ENCODE peak calls at places on chromosomes 16 and 17, in eight cellular contexts. H is naive thymus-derived CD4-positive, alpha-beta T cell; Q is colonic mucosa; A is body of pancreas; L is fibroblast of lung; I is SK-N-SH; X is adrenal gland; W is PC-3. J is an unnamed sample. For H3K4me1 and H3K36me3, the result is how much of the 10 kb centered on the place peaks cover.

GRCh38 chr17:12683299-12683698 is 17.6 kb downstream of the MYOCD start:
- DNase-seq in H (no peak), Q (no peak), A (no peak), L (no peak), I (no peak), X (no peak), W (no peak), J (peak)

GRCh38 chr16:51607202-51607756 is 456.2 kb upstream of the SALL1 start:
- DNase-seq in H (no peak), Q (no peak), A (no peak), L (peak), I (no peak), X (no peak), W (no peak), J (no peak)

GRCh38 chr17:54785643-54786258 is 114.9 kb upstream of the TOM1L1 start:
- DNase-seq in H (no peak), Q (no peak), A (no peak), L (no peak), I (peak), X (no peak), W (no peak), J (no peak)

GRCh38 chr17:31594416-31594815 is 202.9 kb downstream of the RAB11FIP4 start:
- DNase-seq in H (no peak), Q (no peak), A (no peak), L (no peak), I (no peak), X (no peak), W (no peak), J (no peak)

GRCh38 chr17:50198026-50198669 is 3.3 kb downstream of the COL1A1 start:
- DNase-seq in H (peak), Q (peak), A (peak), L (peak), I (peak), X (peak), W (peak), J (no peak)

GRCh38 chr17:45574376-45574775 is 83.9 kb upstream of the PLEKHM1 start:
- DNase-seq in H (no peak), Q (no peak), A (no peak), L (peak), I (no peak), X (no peak), W (no peak), J (no peak)

GRCh38 chr17:10435096-10435495 is 13.3 kb upstream of the MYH8 start:
- DNase-seq in H (no peak), Q (no peak), A (no peak), L (no peak), I (no peak), X (no peak), W (no peak), J (no peak)

GRCh38 chr17:66717680-66718079 is 117.2 kb upstream of the CACNG5 start:
- DNase-seq in H (no peak), Q (peak), A (peak), L (peak), I (no peak), X (no peak), W (peak), J (no peak)

GRCh38 chr16:66444049-66444481 is 17.0 kb downstream of the BEAN1 start:
- DNase-seq in H (no peak), Q (no peak), A (no peak), L (no peak), I (no peak), X (no peak), W (no peak), J (no peak)

GRCh38 chr17:9251273-9251672 is 230.0 kb downstream of the NTN1 start:
- DNase-seq in H (no peak), Q (no peak), A (no peak), L (no peak), I (no peak), X (no peak), W (no peak), J (no peak)

GRCh38 chr17:54920819-54921218 is 20.2 kb downstream of the TOM1L1 start:
- DNase-seq in H (no peak), Q (no peak), A (no peak), L (no peak), I (no peak), X (no peak), W (no peak), J (no peak)

GRCh38 chr17:43917016-43917347 is 9.6 kb upstream of the MPP2 start:
- DNase-seq in H (no peak), Q (no peak), A (no peak), L (no peak), I (no peak), X (no peak), W (no peak), J (no peak)

GRCh38 chr16:63978240-63978639 is 1143.6 kb downstream of the CDH11 start:
- DNase-seq in H (no peak), Q (no peak), A (no peak), L (no peak), I (no peak), X (no peak), W (no peak), J (no peak)

GRCh38 chr16:3097266-3097665 is 1.8 kb downstream of the ZSCAN10 start:
- DNase-seq in H (no peak), Q (no peak), A (no peak), L (no peak), I (no peak), X (no peak), W (no peak), J (no peak)

GRCh38 chr17:56822725-56823124 is 11.0 kb downstream of the C17orf67 start:
- DNase-seq in H (no peak), Q (no peak), A (no peak), L (no peak), I (no peak), X (peak), W (no peak), J (no peak)

GRCh38 chr17:75343007-75343406 is 53.8 kb upstream of the SLC25A19 start:
- DNase-seq in H (no peak), Q (no peak), A (no peak), L (no peak), I (no peak), X (no peak), W (no peak), J (no peak)

GRCh38 chr17:41989702-41990419 is 23.3 kb downstream of the CNP start:
- DNase-seq in H (no peak), Q (peak), A (no peak), L (no peak), I (no peak), X (no peak), W (peak), J (no peak)

DNA sequence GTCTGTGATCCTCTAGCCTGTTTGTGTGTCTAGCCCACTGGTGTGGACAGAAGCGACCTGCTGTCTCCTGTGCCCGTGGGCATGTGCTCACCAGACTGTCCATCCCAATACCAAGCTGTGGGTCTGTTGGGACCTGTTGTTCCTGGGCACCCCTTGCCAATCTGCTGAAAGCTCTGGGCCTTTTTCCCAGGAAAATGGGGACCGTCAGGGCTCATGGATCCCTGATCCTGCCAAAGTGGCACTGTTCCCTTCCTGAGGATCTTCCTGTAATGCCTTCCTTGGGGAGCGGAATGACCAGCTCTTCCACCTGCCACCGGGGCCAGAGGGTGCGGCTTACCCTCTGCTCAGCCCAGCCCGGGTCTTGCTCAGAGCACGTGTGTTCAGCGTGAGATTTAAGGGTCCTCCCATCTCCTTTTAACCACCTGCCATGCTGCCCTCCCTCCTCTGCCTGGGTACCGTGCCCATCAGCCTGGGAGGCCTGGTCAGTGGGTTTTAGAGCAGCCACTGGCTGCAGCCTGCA is 59.3 kb downstream of the BAIAP2 start:
- DNase-seq in H (no peak), Q (no peak), A (no peak), L (no peak), I (no peak), X (no peak), W (no peak), J (no peak)
- H3K4me1 ChIP-seq in H (under half), Q (under half), A (under half), L (under half), I (under half), X (under half), W (half or more), J (under half)

GRCh38 chr16:23578096-23578830 is 17.9 kb downstream of the NDUFAB1 start:
- DNase-seq in H (no peak), Q (no peak), A (no peak), L (no peak), I (no peak), X (no peak), W (no peak), J (no peak)

GRCh38 chr16:23572394-23572793 is 14.9 kb downstream of the UBFD1 start:
- DNase-seq in H (no peak), Q (no peak), A (no peak), L (no peak), I (no peak), X (no peak), W (no peak), J (no peak)

GRCh38 chr16:23573822-23574221 is 16.3 kb downstream of the UBFD1 start:
- DNase-seq in H (no peak), Q (no peak), A (no peak), L (no peak), I (no peak), X (no peak), W (no peak), J (no peak)

GRCh38 chr16:23577493-23577892 is 18.6 kb downstream of the NDUFAB1 start:
- DNase-seq in H (no peak), Q (no peak), A (no peak), L (no peak), I (no peak), X (no peak), W (no peak), J (no peak)

DNA sequence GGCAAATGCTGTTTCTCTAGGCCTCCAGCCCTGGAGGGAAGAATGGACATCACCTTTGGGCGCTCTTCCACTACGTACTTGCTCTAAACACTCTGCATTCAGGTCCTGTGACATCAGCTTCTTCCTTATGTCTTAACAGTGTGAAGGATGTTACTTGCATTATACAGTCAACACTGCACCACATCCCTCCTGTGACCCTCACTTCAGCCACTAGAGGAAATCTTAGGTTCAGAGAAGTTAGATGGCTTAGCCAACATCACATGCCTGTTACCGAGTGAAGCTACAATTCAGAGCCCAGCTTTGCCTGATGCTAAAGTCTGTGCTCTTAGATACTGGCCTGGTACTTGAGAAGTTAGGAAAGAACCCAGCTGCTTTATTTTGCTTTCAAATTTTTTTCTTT is 18.3 kb downstream of the UBFD1 start:
- DNase-seq in H (no peak), Q (no peak), A (no peak), L (no peak), I (no peak), X (no peak), W (no peak), J (no peak)
- H3K36me3 ChIP-seq in H (under half), Q (under half), A (under half), L (under half), I (under half), X (under half), W (under half), J (half or more)

DNA sequence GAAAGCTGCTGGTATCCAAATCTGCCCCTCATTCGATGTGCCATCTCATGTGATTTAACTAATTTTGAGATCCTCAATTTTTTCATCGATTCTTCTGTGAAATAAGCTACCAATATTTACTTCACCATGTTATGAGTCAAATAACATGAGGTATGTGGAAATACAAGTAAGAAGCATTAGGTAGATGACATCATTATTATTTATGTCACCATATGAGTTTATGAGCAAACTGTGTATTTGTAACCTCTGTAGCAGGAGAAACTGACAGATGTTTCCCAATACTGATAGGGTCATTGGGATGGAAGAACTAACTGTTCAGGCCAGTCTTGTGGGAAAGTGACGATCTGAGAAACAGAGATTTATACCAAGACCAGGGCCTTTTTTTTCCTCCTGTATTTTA is 229.4 kb upstream of the GOT2 start:
- DNase-seq in H (no peak), Q (no peak), A (no peak), L (no peak), I (no peak), X (no peak), W (no peak), J (no peak)
- H3K4me1 ChIP-seq in H (under half), Q (under half), A (under half), L (under half), I (under half), X (under half), W (under half), J (under half)

GRCh38 chr16:50334106-50334975 is 34.4 kb downstream of the BRD7 start:
- DNase-seq in H (no peak), Q (no peak), A (no peak), L (no peak), I (no peak), X (no peak), W (no peak), J (no peak)

GRCh38 chr16:50335198-50335958 is 33.4 kb downstream of the BRD7 start:
- DNase-seq in H (peak), Q (no peak), A (no peak), L (no peak), I (no peak), X (no peak), W (no peak), J (no peak)

GRCh38 chr16:50338371-50339231 is 30.2 kb downstream of the BRD7 start:
- DNase-seq in H (peak), Q (no peak), A (no peak), L (peak), I (no peak), X (no peak), W (no peak), J (no peak)

GRCh38 chr16:50340578-50340977 is 28.2 kb downstream of the BRD7 start:
- DNase-seq in H (no peak), Q (no peak), A (no peak), L (peak), I (no peak), X (no peak), W (no peak), J (no peak)

DNA sequence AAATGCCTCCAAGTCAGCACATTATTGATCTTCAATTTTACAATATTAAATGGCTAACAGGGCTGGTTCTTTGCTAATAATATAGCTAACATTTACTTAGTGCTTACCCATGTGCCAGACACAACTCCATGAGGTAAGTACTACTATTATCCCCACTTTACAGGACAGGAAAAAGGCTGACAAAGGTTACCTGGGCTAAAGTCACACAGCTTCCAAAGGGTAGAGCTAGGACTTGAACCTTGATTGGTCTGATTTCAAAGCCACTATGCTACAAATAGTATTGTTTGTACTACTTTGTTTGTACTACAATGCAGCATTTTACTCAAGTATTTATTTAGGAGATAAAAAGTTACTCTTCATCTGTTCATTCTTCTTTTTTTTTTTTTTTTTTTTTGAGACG is 31.9 kb downstream of the BRD7 start:
- DNase-seq in H (no peak), Q (no peak), A (no peak), L (no peak), I (no peak), X (no peak), W (no peak), J (no peak)
- H3K36me3 ChIP-seq in H (under half), Q (under half), A (under half), L (under half), I (half or more), X (under half), W (under half), J (half or more)

DNA sequence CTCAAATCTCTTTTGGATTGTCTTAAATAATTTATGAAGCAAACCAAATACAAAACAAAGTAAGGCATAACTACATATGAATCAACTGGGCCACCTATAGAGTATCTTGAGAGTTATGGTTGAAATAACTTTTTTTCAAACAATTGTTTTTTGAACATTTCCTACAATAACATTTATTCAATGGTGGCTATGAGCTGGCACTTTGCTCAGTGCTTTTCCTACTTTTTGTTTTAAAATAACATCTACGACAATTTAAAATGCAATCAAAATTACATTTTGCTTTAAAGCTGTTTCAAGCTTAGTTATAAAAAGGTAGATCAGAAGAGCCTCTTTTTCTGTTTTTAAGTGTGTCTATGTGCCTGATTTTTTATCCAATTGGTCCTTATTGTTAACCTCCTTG is 83.8 kb downstream of the SNX11 start:
- DNase-seq in H (no peak), Q (no peak), A (no peak), L (no peak), I (no peak), X (no peak), W (no peak), J (no peak)
- H3K4me1 ChIP-seq in H (under half), Q (under half), A (under half), L (under half), I (under half), X (under half), W (under half), J (under half)

GRCh38 chr16:57226701-57227621 is 18.1 kb upstream of the ARL2BP start:
- DNase-seq in H (no peak), Q (no peak), A (no peak), L (no peak), I (peak), X (peak), W (no peak), J (no peak)
- H3K36me3 ChIP-seq in H (under half), Q (under half), A (under half), L (under half), I (half or more), X (under half), W (under half), J (half or more)

DNA sequence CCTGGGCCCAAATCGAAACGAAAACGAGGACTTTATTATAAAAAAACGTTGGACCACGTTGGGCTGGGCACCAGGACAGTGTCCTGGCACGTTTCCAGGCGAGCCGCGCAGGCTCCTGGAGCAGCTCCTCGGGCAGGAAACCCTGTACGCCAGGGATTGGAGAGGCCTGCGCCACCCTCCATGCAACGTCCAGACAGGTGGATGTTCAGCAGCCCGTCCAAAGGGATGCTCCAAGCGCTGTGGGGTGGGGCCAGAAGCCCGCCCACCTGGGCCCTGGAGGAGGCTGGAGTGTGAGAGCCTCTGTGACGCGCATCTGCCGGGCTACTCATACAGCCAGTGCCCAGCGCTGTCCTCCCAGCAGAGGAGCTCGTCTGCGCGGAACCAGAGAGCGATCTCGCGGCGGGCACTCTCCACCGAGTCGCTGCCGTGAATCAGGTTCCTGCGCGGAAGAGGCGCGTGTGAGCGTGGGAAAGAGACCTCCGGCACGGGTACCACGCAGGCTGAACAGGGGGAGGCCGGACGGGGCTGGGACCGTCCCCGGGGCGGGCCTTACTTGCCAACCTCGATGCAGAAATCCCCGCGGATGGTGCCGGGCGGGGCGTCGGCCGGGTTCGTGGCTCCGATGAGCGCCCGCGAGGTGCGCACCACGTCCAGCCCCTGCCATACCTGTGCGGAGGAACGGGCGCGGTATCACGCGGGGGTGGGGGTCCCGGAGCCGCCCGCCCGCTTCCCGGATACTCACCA is 843 bp downstream of the NME3 start:
- DNase-seq in H (no peak), Q (peak), A (peak), L (peak), I (peak), X (peak), W (peak), J (peak)
- H3K4me1 ChIP-seq in H (under half), Q (under half), A (under half), L (under half), I (under half), X (under half), W (under half), J (half or more)

GRCh38 chr16:85078176-85078700 is 34.0 kb downstream of the CIBAR2 start:
- DNase-seq in H (no peak), Q (no peak), A (no peak), L (no peak), I (no peak), X (no peak), W (no peak), J (no peak)

GRCh38 chr16:85075236-85075924 is 36.9 kb downstream of the CIBAR2 start:
- DNase-seq in H (no peak), Q (no peak), A (no peak), L (no peak), I (no peak), X (no peak), W (no peak), J (no peak)

GRCh38 chr16:85077576-85078125 is 34.6 kb downstream of the CIBAR2 start:
- DNase-seq in H (no peak), Q (no peak), A (no peak), L (no peak), I (no peak), X (no peak), W (no peak), J (no peak)

GRCh38 chr16:85078952-85079351 is 33.3 kb downstream of the CIBAR2 start:
- DNase-seq in H (no peak), Q (no peak), A (no peak), L (no peak), I (no peak), X (no peak), W (no peak), J (no peak)

GRCh38 chr16:85077039-85077438 is 35.2 kb downstream of the CIBAR2 start:
- DNase-seq in H (no peak), Q (no peak), A (no peak), L (no peak), I (no peak), X (no peak), W (no peak), J (no peak)
- H3K36me3 ChIP-seq in H (under half), Q (under half), A (under half), L (under half), I (under half), X (under half), W (under half), J (half or more)